ENCODE peak calls at places on chromosomes 13 and 19, in ten cellular contexts. H is foreskin fibroblast, Y is IMR-90, S is stomach, I is heart left ventricle, D is RWPE2, K is HCT116, V is MM.1S, G is AG10803, Z is right atrium auricular region. L is an unnamed sample.

GRCh38 chr19:38429055-38429810 is 3.2 kb upstream of the RASGRP4 start:
- DNase-seq in H (no peak), G (no peak), Z (no peak), I (no peak), D (no peak), K (no peak), S (no peak), V (no peak), Y (no peak), L (no peak)

GRCh38 chr13:98834254-98834960 is 81.9 kb upstream of the SLC15A1 start:
- DNase-seq in Y (no peak), S (no peak), K (no peak), V (no peak), Z (no peak), H (no peak), I (no peak), G (no peak), D (no peak), L (peak; percentile 14)

GRCh38 chr19:40982594-40983101 is 8.4 kb upstream of the CYP2B6 start:
- DNase-seq in V (no peak), Y (peak; percentile 32), S (no peak), K (no peak), G (peak; percentile 11), I (no peak), H (peak; percentile 25), Z (no peak), D (no peak), L (peak; percentile 11)

GRCh38 chr19:41994994-41995958 is 1.2 kb upstream of the ATP1A3 start:
- DNase-seq in Z (no peak), K (no peak), V (no peak), G (no peak), S (no peak), I (no peak), H (no peak), D (no peak), Y (no peak), L (no peak)

GRCh38 chr13:75908137-75908536 is 272.0 kb downstream of the LMO7 start:
- DNase-seq in Z (no peak), K (no peak), D (no peak), H (peak; percentile 21), I (peak; percentile 69), Y (no peak), G (peak; percentile 17), V (no peak), S (no peak), L (no peak)

GRCh38 chr19:41993612-41994483 is at the start of gene ATP1A3:
- DNase-seq in S (peak; percentile 51), G (peak; percentile 24), Y (peak; percentile 21), Z (no peak), V (peak; percentile 66), H (peak; percentile 40), D (no peak), I (peak; percentile 83), K (peak; percentile 31), L (peak; percentile 48)

GRCh38 chr19:28264556-28264955 is 948.4 kb downstream of the UQCRFS1 start:
- DNase-seq in G (no peak), Y (no peak), I (no peak), V (no peak), D (no peak), Z (no peak), S (no peak), K (no peak), H (no peak), L (no peak)

GRCh38 chr13:35502456-35502855 is 26.0 kb upstream of the MAB21L1 start:
- DNase-seq in D (no peak), I (no peak), V (no peak), Y (no peak), K (no peak), G (no peak), Z (no peak), H (no peak), S (no peak), L (no peak)

GRCh38 chr19:57096640-57097361 is 23.0 kb upstream of the USP29 start:
- DNase-seq in Z (no peak), D (no peak), K (no peak), G (no peak), S (no peak), H (no peak), I (no peak), V (no peak), Y (no peak), L (no peak)

DNA sequence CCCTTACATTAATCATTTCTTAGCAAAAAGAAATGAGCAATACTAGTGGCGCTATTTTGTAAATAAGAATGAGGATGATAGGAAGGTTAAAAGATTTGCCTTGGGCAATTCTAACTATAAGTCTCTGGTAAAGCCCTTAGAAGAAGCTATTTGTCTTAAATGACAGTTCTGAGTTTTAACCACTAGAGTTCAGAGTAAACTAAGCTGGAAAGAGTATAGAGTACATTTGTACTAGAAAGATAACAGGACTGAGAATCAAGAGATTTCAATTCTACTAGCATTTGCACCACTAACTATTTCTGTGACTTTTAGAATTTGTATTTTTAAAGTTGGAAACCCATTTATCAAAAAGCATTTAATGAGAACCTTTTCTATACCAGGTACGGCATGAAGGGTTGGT is 750.3 kb downstream of the OLFM4 start:
- DNase-seq in G (no peak), V (no peak), S (no peak), K (no peak), D (no peak), Y (no peak), I (no peak), Z (no peak), H (no peak), L (no peak)
- TF ChIP-seq CTCF in G (no peak), V (no peak), S (no peak), K (no peak), D (no peak), Y (no peak), I (no peak), Z (peak; percentile 15), H (no peak), L (no peak)

GRCh38 chr19:19167612-19168011 is 2.5 kb downstream of the MEF2B start:
- DNase-seq in Y (no peak), G (no peak), D (no peak), H (no peak), Z (no peak), I (no peak), K (no peak), S (no peak), V (no peak), L (no peak)

GRCh38 chr19:19170053-19170945 is at the start of gene MEF2B:
- DNase-seq in G (peak; percentile 41), H (peak; percentile 41), V (peak; percentile 89), D (no peak), S (peak; percentile 88), K (no peak), I (peak; percentile 86), Z (peak; percentile 80), Y (peak; percentile 30), L (peak; percentile 74)

GRCh38 chr19:19169236-19170052 is 619 bp downstream of the MEF2B start:
- DNase-seq in K (no peak), Y (no peak), V (no peak), D (no peak), Z (no peak), G (no peak), I (no peak), H (no peak), S (no peak), L (no peak)

GRCh38 chr19:19171821-19172532 is 1.9 kb upstream of the MEF2B start:
- DNase-seq in H (peak; percentile 57), V (no peak), I (no peak), S (no peak), Z (no peak), D (no peak), K (no peak), Y (peak; percentile 78), G (peak; percentile 56), L (peak; percentile 80)

DNA sequence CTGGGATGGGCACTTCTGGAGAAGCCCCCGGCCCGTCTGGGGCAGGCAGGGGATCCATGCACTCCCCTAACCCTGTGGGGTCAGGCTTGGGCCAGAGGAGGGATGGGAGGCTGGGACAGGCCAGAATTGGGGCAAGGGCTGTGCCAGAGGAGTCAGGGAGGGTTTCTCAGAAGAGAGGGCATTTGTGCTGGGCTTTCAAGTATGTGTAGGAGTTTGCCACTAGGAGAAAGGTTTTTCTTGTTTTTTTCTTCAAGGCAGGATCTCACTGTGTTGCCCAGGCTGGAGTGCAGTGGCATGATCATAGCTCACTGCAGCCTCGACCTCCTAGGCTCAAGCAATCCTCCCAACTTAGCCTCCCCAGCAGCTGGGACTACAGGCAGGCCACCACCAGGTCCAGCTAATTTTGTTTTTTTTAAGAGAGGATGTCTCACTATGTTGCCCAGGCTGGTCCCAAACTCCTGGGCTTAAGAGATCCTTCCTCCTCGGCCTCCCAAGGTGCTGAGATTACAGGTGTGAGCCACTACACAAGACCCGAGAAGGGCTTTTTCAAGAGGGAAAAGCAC is 1.1 kb upstream of the MEF2B start:
- DNase-seq in G (no peak), V (no peak), Y (no peak), D (no peak), I (no peak), S (no peak), H (no peak), Z (no peak), K (no peak), L (no peak)
- H3K4me3 ChIP-seq in G (no peak overlapping the region), V (no peak overlapping the region), Y (no peak overlapping the region), D (no peak overlapping the region), I (no peak overlapping the region), S (no peak overlapping the region), H (no peak overlapping the region), Z (no peak overlapping the region), K (no peak overlapping the region), L (no peak overlapping the region)

GRCh38 chr19:21508198-21508597 is 2.8 kb downstream of the ZNF429 start:
- DNase-seq in S (no peak), Y (no peak), V (no peak), Z (no peak), I (no peak), K (no peak), D (no peak), H (no peak), G (no peak), L (no peak)

DNA sequence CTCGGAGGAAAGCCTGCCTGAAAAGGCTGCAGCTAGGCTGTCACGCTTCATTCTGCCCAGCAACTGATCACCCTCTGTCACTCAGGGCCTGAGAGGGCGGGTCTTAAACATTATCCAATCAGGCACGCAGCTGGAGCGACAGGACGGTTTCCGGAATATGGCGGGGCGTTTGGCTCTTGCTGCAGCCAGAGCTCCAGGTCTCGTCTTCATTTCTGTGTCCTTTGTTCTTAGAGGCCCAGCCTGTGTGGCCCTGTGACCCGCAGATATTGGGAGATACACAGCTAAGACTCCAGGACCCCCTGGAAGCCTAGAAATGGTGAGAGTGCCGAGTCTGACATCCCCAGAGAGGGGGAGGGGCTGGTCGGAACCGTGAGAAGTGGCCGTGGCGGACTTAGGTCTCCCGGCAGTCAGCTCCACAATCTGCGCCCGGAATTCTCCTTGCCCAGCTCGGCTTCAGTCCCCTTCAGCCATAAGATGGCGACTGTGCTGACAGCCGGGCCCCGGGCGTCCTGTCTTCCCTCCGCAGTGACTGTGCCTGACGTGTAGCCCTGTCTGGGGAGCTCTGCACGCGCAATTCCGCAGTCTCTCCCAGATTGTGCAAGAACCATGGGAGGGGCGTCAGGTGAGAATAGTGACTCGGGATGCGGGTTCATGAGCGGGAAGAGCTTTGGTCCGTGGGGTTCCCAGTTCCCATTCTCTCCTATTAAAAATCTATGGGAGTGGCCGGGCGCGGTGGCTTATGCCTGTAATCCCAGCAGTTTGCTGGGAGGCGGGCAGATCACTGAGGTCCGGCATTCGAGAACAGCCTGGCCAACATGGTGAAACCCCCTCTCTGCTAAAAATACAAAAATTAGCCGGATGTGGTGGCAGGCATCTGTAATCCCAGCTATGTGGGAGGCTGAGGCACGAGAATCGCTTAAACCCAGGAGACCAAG is at the start of gene ZNF429:
- DNase-seq in K (no peak), I (peak; percentile 96), V (peak; percentile 67), Z (peak; percentile 96), Y (peak; percentile 92), D (peak; percentile 64), G (peak; percentile 92), S (peak; percentile 92), H (peak; percentile 85), L (peak; percentile 97)
- TF ChIP-seq CTCF in K (no peak), I (peak; percentile 19), V (no peak), Z (no peak), Y (peak; percentile 5), D (no peak), G (peak; percentile 6), S (no peak), H (no peak), L (peak; percentile 14)

GRCh38 chr19:4060621-4061177 is 6.0 kb downstream of the ZBTB7A start:
- DNase-seq in H (no peak), G (no peak), S (no peak), V (no peak), I (peak; percentile 30), Z (no peak), D (no peak), Y (no peak), K (no peak), L (no peak)
- H3K4me3 ChIP-seq in H (peak overlapping the region; percentile 22), G (peak overlapping the region; percentile 41), S (peak overlapping the region; percentile 100), V (no peak overlapping the region), I (peak overlapping the region; percentile 23), Z (peak overlapping the region; percentile 37), D (peak overlapping the region; percentile 32), Y (no peak overlapping the region), K (peak overlapping the region; percentile 36), L (no peak overlapping the region)

L was measured in choroid plexus epithelial cell.